ENCODE peak calls at places on chromosomes 12 and 14, in five cellular contexts. One of them, this sample, is unnamed.

GRCh38 chr12:78584695-78585094 is 279.9 kb upstream of the SYT1 start:
- DNase-seq in cardiac muscle cell: peak; percentile 12
- DNase-seq in left lung: no peak
- DNase-seq in psoas muscle: no peak
- DNase-seq in heart right ventricle: no peak
- DNase-seq in this sample: no peak

GRCh38 chr12:10722905-10723866 is at the start of gene YBX3:
- DNase-seq in psoas muscle: peak; percentile 90
- DNase-seq in heart right ventricle: peak; percentile 92
- DNase-seq in left lung: peak; percentile 87
- DNase-seq in cardiac muscle cell: peak; percentile 90
- DNase-seq in this sample: peak; percentile 70

GRCh38 chr12:101875112-101875961 is 2.0 kb upstream of the DRAM1 start:
- DNase-seq in heart right ventricle: no peak
- DNase-seq in cardiac muscle cell: peak; percentile 47
- DNase-seq in left lung: no peak
- DNase-seq in psoas muscle: no peak
- DNase-seq in this sample: no peak

GRCh38 chr12:124498870-124499753 is 68.3 kb downstream of the NCOR2 start:
- DNase-seq in left lung: no peak
- DNase-seq in psoas muscle: no peak
- DNase-seq in heart right ventricle: no peak
- DNase-seq in cardiac muscle cell: peak; percentile 68
- DNase-seq in this sample: no peak

GRCh38 chr14:103126873-103127304 is 3.6 kb downstream of the TNFAIP2 start:
- DNase-seq in psoas muscle: peak; percentile 60
- DNase-seq in left lung: no peak
- DNase-seq in heart right ventricle: no peak
- DNase-seq in cardiac muscle cell: peak; percentile 43
- DNase-seq in this sample: no peak

GRCh38 chr12:34219046-34219770 is 196.9 kb downstream of the ALG10 start:
- DNase-seq in heart right ventricle: no peak
- DNase-seq in left lung: no peak
- DNase-seq in psoas muscle: no peak
- DNase-seq in cardiac muscle cell: no peak
- DNase-seq in this sample: no peak

GRCh38 chr12:109763201-109763841 is 49.7 kb downstream of the FAM222A start:
- DNase-seq in heart right ventricle: no peak
- DNase-seq in psoas muscle: no peak
- DNase-seq in left lung: no peak
- DNase-seq in cardiac muscle cell: peak; percentile 28
- DNase-seq in this sample: no peak

GRCh38 chr12:70831538-70831937 is 89.0 kb downstream of the PTPRR start:
- DNase-seq in heart right ventricle: no peak
- DNase-seq in cardiac muscle cell: peak; percentile 27
- DNase-seq in left lung: no peak
- DNase-seq in psoas muscle: no peak
- DNase-seq in this sample: no peak

GRCh38 chr12:78767264-78767981 is 97.2 kb upstream of the SYT1 start:
- DNase-seq in heart right ventricle: no peak
- DNase-seq in psoas muscle: no peak
- DNase-seq in cardiac muscle cell: no peak
- DNase-seq in left lung: no peak
- DNase-seq in this sample: no peak

GRCh38 chr12:74910831-74911230 is 298.8 kb downstream of the KCNC2 start:
- DNase-seq in heart right ventricle: no peak
- DNase-seq in psoas muscle: no peak
- DNase-seq in left lung: no peak
- DNase-seq in cardiac muscle cell: no peak
- DNase-seq in this sample: no peak

GRCh38 chr14:94161087-94161486 is 13.0 kb upstream of the PPP4R4 start:
- DNase-seq in left lung: no peak
- DNase-seq in psoas muscle: no peak
- DNase-seq in heart right ventricle: no peak
- DNase-seq in cardiac muscle cell: no peak
- DNase-seq in this sample: no peak

GRCh38 chr12:120495189-120495722 is 657 bp upstream of the DYNLL1 start:
- DNase-seq in cardiac muscle cell: peak; percentile 10
- DNase-seq in left lung: no peak
- DNase-seq in heart right ventricle: no peak
- DNase-seq in psoas muscle: no peak
- DNase-seq in this sample: no peak

GRCh38 chr12:21451529-21451928 is 14.1 kb downstream of the PYROXD1 start:
- DNase-seq in left lung: no peak
- DNase-seq in cardiac muscle cell: peak; percentile 8
- DNase-seq in psoas muscle: no peak
- DNase-seq in heart right ventricle: no peak
- DNase-seq in this sample: no peak

GRCh38 chr12:70243510-70244331 is 488 bp downstream of the CNOT2 start:
- DNase-seq in psoas muscle: peak; percentile 68
- DNase-seq in cardiac muscle cell: peak; percentile 77
- DNase-seq in heart right ventricle: peak; percentile 75
- DNase-seq in left lung: peak; percentile 70
- DNase-seq in this sample: peak; percentile 55

GRCh38 chr14:53932966-53933365 is 23.7 kb downstream of the BMP4 start:
- DNase-seq in psoas muscle: no peak
- DNase-seq in cardiac muscle cell: no peak
- DNase-seq in left lung: no peak
- DNase-seq in heart right ventricle: no peak
- DNase-seq in this sample: no peak

GRCh38 chr12:56256326-56256960 is 1.7 kb downstream of the ANKRD52 start:
- DNase-seq in heart right ventricle: no peak
- DNase-seq in psoas muscle: peak; percentile 74
- DNase-seq in left lung: no peak
- DNase-seq in cardiac muscle cell: peak; percentile 44
- DNase-seq in this sample: no peak

GRCh38 chr14:45906257-45906656 is 653.3 kb upstream of the MIS18BP1 start:
- DNase-seq in left lung: no peak
- DNase-seq in cardiac muscle cell: no peak
- DNase-seq in heart right ventricle: no peak
- DNase-seq in psoas muscle: no peak
- DNase-seq in this sample: no peak

GRCh38 chr12:91835693-91836092 is 310.0 kb downstream of the BTG1 start:
- DNase-seq in heart right ventricle: no peak
- DNase-seq in left lung: no peak
- DNase-seq in cardiac muscle cell: no peak
- DNase-seq in psoas muscle: no peak
- DNase-seq in this sample: no peak
- TF ChIP-seq CTCF in heart right ventricle: no peak
- TF ChIP-seq CTCF in left lung: no peak
- TF ChIP-seq CTCF in cardiac muscle cell: no peak
- TF ChIP-seq CTCF in psoas muscle: no peak
- TF ChIP-seq CTCF in this sample: no peak

DNA sequence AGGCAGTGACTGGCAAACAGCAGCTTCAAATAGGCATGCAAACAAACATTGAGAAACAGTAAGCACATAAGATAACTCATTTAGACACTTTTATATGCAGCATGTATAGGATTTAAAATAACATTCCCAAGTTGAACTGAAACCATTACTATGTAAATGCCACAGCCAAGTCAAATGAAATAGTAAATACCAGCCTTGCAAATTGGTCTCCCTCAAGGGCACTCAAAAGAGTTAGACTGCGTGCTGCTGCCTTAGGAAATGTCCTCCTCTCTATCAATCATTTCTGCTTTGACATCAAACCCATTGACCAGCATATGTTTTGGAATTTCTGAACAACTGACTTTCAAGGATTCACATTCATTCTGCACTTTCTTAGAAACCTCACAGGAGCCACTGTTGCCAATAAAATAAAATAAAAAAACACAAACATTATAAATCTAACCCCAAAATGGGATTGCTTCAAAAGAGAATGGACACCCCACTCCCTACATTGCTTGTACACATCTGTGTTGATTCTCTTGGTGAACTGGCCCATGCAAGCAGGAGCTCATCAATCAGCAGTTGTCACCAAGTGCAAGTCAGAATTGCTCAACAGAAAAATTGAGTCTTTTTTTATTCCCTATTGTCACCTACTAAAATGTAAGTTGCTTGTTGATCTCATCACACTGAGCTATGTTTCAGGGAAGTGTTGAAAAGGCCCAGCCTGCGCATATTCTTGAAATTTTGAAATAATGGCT is 256.2 kb downstream of the DAD1 start:
- DNase-seq in heart right ventricle: no peak
- DNase-seq in left lung: no peak
- DNase-seq in psoas muscle: no peak
- DNase-seq in cardiac muscle cell: peak; percentile 2
- DNase-seq in this sample: no peak
- H3K27ac ChIP-seq in heart right ventricle: no peak overlapping the region
- H3K27ac ChIP-seq in left lung: no peak overlapping the region
- H3K27ac ChIP-seq in psoas muscle: peak overlapping the region; percentile 27
- H3K27ac ChIP-seq in cardiac muscle cell: no peak overlapping the region
- H3K27ac ChIP-seq in this sample: no peak overlapping the region

GRCh38 chr14:99461411-99461810 is 19.2 kb downstream of the SETD3 start:
- DNase-seq in heart right ventricle: no peak
- DNase-seq in left lung: no peak
- DNase-seq in psoas muscle: no peak
- DNase-seq in cardiac muscle cell: no peak
- DNase-seq in this sample: no peak

GRCh38 chr14:99463974-99464373 is 16.7 kb downstream of the SETD3 start:
- DNase-seq in psoas muscle: no peak
- DNase-seq in heart right ventricle: no peak
- DNase-seq in cardiac muscle cell: no peak
- DNase-seq in left lung: no peak
- DNase-seq in this sample: no peak

GRCh38 chr14:99459491-99460100 is 21.1 kb downstream of the SETD3 start:
- DNase-seq in heart right ventricle: no peak
- DNase-seq in cardiac muscle cell: no peak
- DNase-seq in left lung: no peak
- DNase-seq in psoas muscle: no peak
- DNase-seq in this sample: no peak

GRCh38 chr14:99460793-99461192 is 19.9 kb downstream of the SETD3 start:
- DNase-seq in heart right ventricle: no peak
- DNase-seq in psoas muscle: no peak
- DNase-seq in left lung: no peak
- DNase-seq in cardiac muscle cell: no peak
- DNase-seq in this sample: no peak

DNA sequence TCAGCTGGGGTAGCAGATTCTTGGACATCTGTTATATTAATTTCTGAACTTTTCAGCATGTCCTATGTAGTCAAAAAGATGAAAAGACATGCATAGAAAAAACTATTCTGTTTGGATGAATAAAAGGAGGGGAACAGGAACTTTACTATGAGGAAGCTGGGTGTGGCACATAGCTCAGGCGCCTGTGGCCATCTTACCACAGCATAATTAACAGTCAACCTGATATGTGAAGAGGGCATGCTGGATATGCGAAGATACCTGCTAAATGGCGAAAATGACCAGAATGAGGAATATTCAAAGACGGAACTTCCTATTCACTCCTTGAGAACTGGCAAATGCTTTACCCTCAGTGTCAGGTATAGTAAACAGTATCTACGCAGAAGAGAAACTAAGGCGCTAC is 18.4 kb downstream of the SETD3 start:
- DNase-seq in left lung: no peak
- DNase-seq in heart right ventricle: no peak
- DNase-seq in cardiac muscle cell: no peak
- DNase-seq in psoas muscle: no peak
- DNase-seq in this sample: no peak
- H3K36me3 ChIP-seq in left lung: no peaks in the 10 kb centered on the region
- H3K36me3 ChIP-seq in heart right ventricle: peaks cover 83% of the 10 kb centered on the region
- H3K36me3 ChIP-seq in cardiac muscle cell: peaks cover 35% of the 10 kb centered on the region
- H3K36me3 ChIP-seq in psoas muscle: peaks cover 79% of the 10 kb centered on the region
- H3K36me3 ChIP-seq in this sample: peaks cover 84% of the 10 kb centered on the region

DNA sequence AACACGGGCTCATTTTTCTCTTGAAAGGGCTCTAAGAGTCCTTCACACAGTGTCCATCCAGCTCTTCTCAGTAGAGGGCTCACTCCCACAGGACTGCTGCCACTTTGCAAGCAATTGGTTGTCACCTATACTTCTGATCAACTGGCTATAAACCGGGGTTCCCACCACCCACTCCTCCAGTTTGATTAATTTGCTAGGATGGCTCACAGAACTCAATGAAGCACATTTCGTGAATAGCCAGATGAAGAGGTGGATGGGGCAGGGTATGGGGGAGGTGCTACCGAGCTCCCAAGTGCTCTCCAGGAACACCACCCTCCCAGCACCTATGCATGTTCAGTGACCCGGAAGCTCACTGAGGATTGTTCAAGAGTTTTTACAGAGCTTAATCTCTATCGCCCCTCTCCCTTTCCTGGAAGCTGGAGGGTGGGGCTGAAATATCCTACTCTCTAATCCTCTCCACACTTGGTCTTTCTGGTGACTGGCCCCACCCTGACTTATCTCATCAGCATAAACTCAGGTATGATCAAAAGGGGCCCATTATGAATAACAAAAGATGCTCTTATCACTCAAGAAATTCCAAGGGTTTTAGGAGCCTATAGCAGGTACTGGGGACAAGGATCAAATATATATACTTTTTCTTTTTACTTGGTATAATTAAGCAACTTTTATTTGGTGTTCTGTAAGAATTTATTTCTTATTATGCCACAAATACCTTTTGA is 13.9 kb upstream of the EGLN3 start:
- DNase-seq in psoas muscle: no peak
- DNase-seq in heart right ventricle: no peak
- DNase-seq in cardiac muscle cell: no peak
- DNase-seq in left lung: no peak
- DNase-seq in this sample: no peak
- TF ChIP-seq CTCF in psoas muscle: no peak
- TF ChIP-seq CTCF in heart right ventricle: no peak
- TF ChIP-seq CTCF in cardiac muscle cell: no peak
- TF ChIP-seq CTCF in left lung: no peak
- TF ChIP-seq CTCF in this sample: no peak

GRCh38 chr12:93578221-93578620 is 5.7 kb downstream of the SOCS2 start:
- DNase-seq in cardiac muscle cell: no peak
- DNase-seq in psoas muscle: no peak
- DNase-seq in left lung: no peak
- DNase-seq in heart right ventricle: no peak
- DNase-seq in this sample: no peak
- H3K27ac ChIP-seq in cardiac muscle cell: no peak overlapping the region
- H3K27ac ChIP-seq in psoas muscle: no peak overlapping the region
- H3K27ac ChIP-seq in left lung: no peak overlapping the region
- H3K27ac ChIP-seq in heart right ventricle: peak overlapping the region; percentile 100
- H3K27ac ChIP-seq in this sample: no peak overlapping the region

This sample was measured in RWPE2.